ENCODE peak calls at places on chromosome 7, in six cellular contexts. E is ovary, V is kidney epithelial cell, X is psoas muscle, U is AG09319, O is upper lobe of right lung. F is an unnamed sample.

GRCh38 chr7:98762620-98763019 is 107.2 kb downstream of the TMEM130 start:
- DNase-seq in E (no peak), V (no peak), X (no peak), U (no peak), O (no peak), F (no peak)

GRCh38 chr7:70312336-70312735 is 714.1 kb downstream of the AUTS2 start:
- DNase-seq in E (no peak), V (no peak), X (no peak), U (no peak), O (no peak), F (no peak)

GRCh38 chr7:34928052-34928451 is 109.2 kb downstream of the DPY19L1 start:
- DNase-seq in E (no peak), V (no peak), X (peak; percentile 16), U (no peak), O (peak; percentile 78), F (no peak)

GRCh38 chr7:55242613-55243012 is 122.5 kb upstream of the LANCL2 start:
- DNase-seq in E (no peak), V (no peak), X (no peak), U (no peak), O (no peak), F (no peak)

GRCh38 chr7:130380121-130380860 is at the start of gene CPA1:
- DNase-seq in E (peak; percentile 68), V (no peak), X (no peak), U (no peak), O (no peak), F (no peak)

GRCh38 chr7:47639495-47640110 is 57.7 kb upstream of the TNS3 start:
- DNase-seq in E (no peak), V (no peak), X (no peak), U (no peak), O (no peak), F (no peak)

GRCh38 chr7:74604326-74605020 is 53.0 kb upstream of the GTF2I start:
- DNase-seq in E (no peak), V (no peak), X (peak; percentile 79), U (no peak), O (peak; percentile 81), F (no peak)

GRCh38 chr7:30232366-30232765 is 52.0 kb upstream of the ZNRF2 start:
- DNase-seq in E (no peak), V (no peak), X (no peak), U (no peak), O (no peak), F (no peak)

GRCh38 chr7:150401424-150401790 is 22.3 kb downstream of the ZNF775 start:
- DNase-seq in E (no peak), V (no peak), X (no peak), U (no peak), O (no peak), F (no peak)

GRCh38 chr7:155343661-155344121 is 46.0 kb downstream of the INSIG1 start:
- DNase-seq in E (no peak), V (no peak), X (no peak), U (no peak), O (peak; percentile 57), F (no peak)

GRCh38 chr7:24899905-24900304 is 80.1 kb downstream of the OSBPL3 start:
- DNase-seq in E (no peak), V (no peak), X (no peak), U (no peak), O (no peak), F (no peak)

GRCh38 chr7:16084370-16084769 is 337.0 kb downstream of the CRPPA start:
- DNase-seq in E (no peak), V (no peak), X (no peak), U (no peak), O (no peak), F (no peak)

GRCh38 chr7:94888542-94888941 is 18.9 kb upstream of the PPP1R9A start:
- DNase-seq in E (no peak), V (no peak), X (no peak), U (no peak), O (no peak), F (no peak)
- TF ChIP-seq CTCF in E (no peak), V (peak; percentile 56), X (no peak), U (no peak), O (peak; percentile 25), F (no peak)

DNA sequence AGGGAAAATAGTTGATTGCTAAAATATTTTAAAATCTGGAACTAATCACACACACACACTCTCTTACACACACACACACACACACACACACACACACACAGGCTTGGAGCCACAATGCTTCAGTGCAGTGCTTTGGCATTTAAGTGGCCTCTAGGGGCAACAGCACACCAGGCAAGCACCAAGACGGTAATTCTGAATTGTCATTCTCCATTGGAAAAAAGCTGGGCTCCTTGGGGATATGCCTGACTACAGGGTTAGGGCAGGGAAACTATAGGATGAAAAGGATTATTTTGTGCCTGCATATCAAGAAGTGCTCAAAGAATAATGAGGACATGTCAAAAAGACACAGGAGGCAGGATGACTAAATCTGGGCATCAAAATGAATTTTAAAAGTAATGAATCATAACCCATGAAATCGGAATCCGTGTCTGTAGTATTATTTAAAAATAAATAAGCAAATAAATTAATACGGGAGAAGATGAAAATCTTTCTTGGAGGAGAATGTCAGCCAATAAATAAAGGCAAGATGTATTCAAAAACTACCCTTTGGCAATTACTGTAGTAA is 30.4 kb upstream of the DDC start:
- DNase-seq in E (no peak), V (no peak), X (peak; percentile 47), U (peak; percentile 45), O (no peak), F (no peak)
- TF ChIP-seq CTCF in E (peak; percentile 58), V (peak; percentile 46), X (peak; percentile 40), U (peak; percentile 67), O (no peak), F (peak; percentile 47)

DNA sequence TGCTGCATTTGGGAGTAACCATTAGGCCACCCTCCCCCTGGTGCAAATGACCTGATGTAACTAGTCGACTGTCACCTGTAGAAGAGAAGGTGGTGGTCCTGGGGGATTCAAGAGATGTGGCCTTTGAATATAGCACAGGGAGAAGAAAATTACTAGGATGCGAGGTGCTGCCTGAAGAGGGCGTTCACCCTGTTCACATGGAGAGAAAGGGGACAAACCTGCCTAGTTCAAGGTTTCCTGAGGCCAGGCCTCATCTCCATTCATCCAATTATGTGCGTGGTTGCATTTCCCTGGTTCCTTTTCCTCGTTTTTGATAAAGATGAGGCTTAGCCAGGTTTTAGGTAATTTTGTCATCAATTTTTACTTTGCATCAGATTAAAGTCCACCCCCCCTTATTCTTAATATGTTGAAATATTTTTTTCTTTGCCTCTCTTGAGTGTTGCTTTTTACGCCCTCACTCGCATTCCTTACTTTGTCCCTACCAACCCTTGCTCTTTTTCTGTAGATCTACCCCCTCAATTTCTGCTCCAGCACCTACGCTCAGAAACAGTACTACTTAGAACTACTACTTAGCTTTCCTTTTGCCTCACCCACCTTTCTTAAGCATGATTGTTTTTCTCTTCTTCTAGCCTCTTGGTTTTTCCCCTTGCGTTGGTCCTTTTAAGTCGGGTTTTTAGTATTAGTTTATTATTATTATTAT is 13.7 kb downstream of the CLCN1 start:
- DNase-seq in E (no peak), V (no peak), X (no peak), U (no peak), O (no peak), F (no peak)
- TF ChIP-seq CTCF in E (no peak), V (no peak), X (no peak), U (no peak), O (no peak), F (no peak)

DNA sequence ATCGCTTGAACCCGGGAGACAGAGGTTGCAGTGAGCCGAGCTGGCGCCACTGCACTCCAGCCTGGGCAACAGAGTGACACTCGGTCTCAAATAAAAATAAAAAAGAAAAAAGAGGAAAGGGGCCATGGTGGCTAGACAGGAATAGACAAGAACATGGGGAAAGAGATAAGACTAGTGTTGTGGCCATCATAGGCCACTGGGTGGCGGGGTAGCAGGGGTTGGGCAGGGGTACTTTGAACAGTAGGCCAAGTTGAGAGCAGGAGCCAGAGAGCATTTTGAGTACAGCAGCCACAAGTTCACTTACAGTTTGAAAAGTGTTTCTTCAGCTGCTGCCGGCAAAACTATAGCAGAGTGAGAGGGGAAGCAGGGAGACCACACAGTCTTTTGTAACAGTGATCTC is 656.0 kb downstream of the CNTNAP2 start:
- DNase-seq in E (no peak), V (no peak), X (no peak), U (no peak), O (no peak), F (no peak)
- TF ChIP-seq CTCF in E (no peak), V (no peak), X (no peak), U (no peak), O (no peak), F (no peak)

GRCh38 chr7:3725145-3725544 is 424.1 kb downstream of the SDK1 start:
- DNase-seq in E (no peak), V (no peak), X (no peak), U (no peak), O (no peak), F (no peak)

GRCh38 chr7:3721422-3721821 is 420.4 kb downstream of the SDK1 start:
- DNase-seq in E (no peak), V (no peak), X (no peak), U (no peak), O (no peak), F (no peak)

GRCh38 chr7:3725660-3726059 is 424.6 kb downstream of the SDK1 start:
- DNase-seq in E (no peak), V (no peak), X (no peak), U (no peak), O (no peak), F (no peak)

DNA sequence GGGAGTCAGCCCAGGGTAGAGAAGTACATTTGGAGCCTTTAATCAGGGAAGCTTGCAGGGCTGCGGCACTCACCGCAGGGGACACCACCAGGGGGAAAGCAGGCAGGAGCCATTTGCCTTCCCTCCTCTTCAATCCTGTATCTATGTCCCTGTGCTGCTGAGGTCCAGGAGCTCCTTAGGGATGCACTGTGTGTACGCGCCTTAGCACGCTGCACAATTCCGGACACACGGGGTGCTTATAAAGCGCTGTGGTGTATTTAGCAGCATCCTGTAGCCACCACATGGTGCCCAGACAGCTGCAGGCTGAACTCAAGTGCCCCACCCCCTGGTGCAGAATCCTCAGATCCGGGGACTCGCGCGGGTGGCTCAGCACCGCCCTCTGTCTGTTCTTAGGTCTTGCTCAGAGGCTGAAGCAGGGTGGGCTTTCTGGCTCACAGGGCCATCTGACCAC is 421.4 kb downstream of the SDK1 start:
- DNase-seq in E (no peak), V (no peak), X (no peak), U (no peak), O (no peak), F (no peak)
- TF ChIP-seq CTCF in E (no peak), V (peak; percentile 40), X (no peak), U (no peak), O (peak; percentile 10), F (no peak)

DNA sequence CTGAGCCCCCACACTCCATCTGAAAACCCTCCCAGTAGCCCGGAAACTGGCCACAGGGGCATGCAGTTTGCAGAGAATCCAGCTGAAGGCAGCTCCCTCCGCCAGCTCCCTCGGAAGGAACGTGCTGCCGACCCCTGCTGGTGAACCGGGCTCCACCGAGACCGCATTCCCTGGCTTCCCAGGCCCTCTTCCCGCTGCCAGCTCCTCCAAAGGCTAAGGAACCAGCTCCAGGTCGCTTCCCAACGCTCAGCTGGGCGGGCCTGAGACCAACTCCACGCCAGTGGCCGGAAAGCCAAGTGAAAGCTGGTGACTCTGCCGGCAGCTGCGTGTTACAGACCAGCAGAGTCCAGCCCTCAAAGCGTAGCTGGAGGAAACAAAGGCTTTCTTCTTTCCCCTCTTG is 35.8 kb downstream of the GPER1 start:
- DNase-seq in E (peak; percentile 88), V (no peak), X (peak; percentile 88), U (peak; percentile 83), O (peak; percentile 76), F (no peak)
- TF ChIP-seq CTCF in E (peak; percentile 66), V (peak; percentile 90), X (peak; percentile 56), U (peak; percentile 88), O (peak; percentile 62), F (peak; percentile 65)

F was measured in BJ.